ENCODE peak calls at places on chromosomes 5 and 9, in five cellular contexts. One of them, this sample, is unnamed.

GRCh38 chr5:62538017-62538942 is 40.3 kb upstream of the LRRC70 start:
- DNase-seq in gastrocnemius medialis: no peak
- DNase-seq in NCI-H510A treated with DMSO at 0.1 percent for 48 hours: no peak
- DNase-seq in B cell: no peak
- DNase-seq in frontal cortex: no peak
- DNase-seq in this sample: no peak

GRCh38 chr5:135095052-135095715 is 61.2 kb upstream of the PITX1 start:
- DNase-seq in NCI-H510A treated with DMSO at 0.1 percent for 48 hours: no peak
- DNase-seq in frontal cortex: no peak
- DNase-seq in B cell: no peak
- DNase-seq in gastrocnemius medialis: no peak
- DNase-seq in this sample: no peak

GRCh38 chr9:34707130-34707529 is 2.8 kb downstream of the CCL21 start:
- DNase-seq in B cell: no peak
- DNase-seq in frontal cortex: no peak
- DNase-seq in gastrocnemius medialis: no peak
- DNase-seq in NCI-H510A treated with DMSO at 0.1 percent for 48 hours: no peak
- DNase-seq in this sample: no peak

GRCh38 chr5:57041570-57041969 is 89.6 kb upstream of the MIER3 start:
- DNase-seq in gastrocnemius medialis: no peak
- DNase-seq in frontal cortex: no peak
- DNase-seq in B cell: no peak
- DNase-seq in NCI-H510A treated with DMSO at 0.1 percent for 48 hours: no peak
- DNase-seq in this sample: no peak

GRCh38 chr9:111805262-111805661 is 10.5 kb upstream of the SHOC1 start:
- DNase-seq in frontal cortex: no peak
- DNase-seq in gastrocnemius medialis: no peak
- DNase-seq in NCI-H510A treated with DMSO at 0.1 percent for 48 hours: no peak
- DNase-seq in B cell: no peak
- DNase-seq in this sample: no peak

GRCh38 chr9:112166176-112167140 is 8.6 kb downstream of the SUSD1 start:
- DNase-seq in gastrocnemius medialis: peak
- DNase-seq in B cell: no peak
- DNase-seq in NCI-H510A treated with DMSO at 0.1 percent for 48 hours: no peak
- DNase-seq in frontal cortex: no peak
- DNase-seq in this sample: no peak

GRCh38 chr9:36074870-36075532 is 38.3 kb downstream of the RECK start:
- DNase-seq in gastrocnemius medialis: peak
- DNase-seq in frontal cortex: no peak
- DNase-seq in B cell: no peak
- DNase-seq in NCI-H510A treated with DMSO at 0.1 percent for 48 hours: no peak
- DNase-seq in this sample: peak

GRCh38 chr5:111394580-111394979 is 117.8 kb downstream of the STARD4 start:
- DNase-seq in NCI-H510A treated with DMSO at 0.1 percent for 48 hours: no peak
- DNase-seq in frontal cortex: no peak
- DNase-seq in gastrocnemius medialis: no peak
- DNase-seq in B cell: no peak
- DNase-seq in this sample: no peak

GRCh38 chr9:114153761-114154596 is 1.4 kb upstream of the COL27A1 start:
- DNase-seq in NCI-H510A treated with DMSO at 0.1 percent for 48 hours: no peak
- DNase-seq in gastrocnemius medialis: no peak
- DNase-seq in frontal cortex: no peak
- DNase-seq in B cell: no peak
- DNase-seq in this sample: no peak

GRCh38 chr5:126829098-126829497 is 52.2 kb downstream of the LMNB1 start:
- DNase-seq in NCI-H510A treated with DMSO at 0.1 percent for 48 hours: no peak
- DNase-seq in gastrocnemius medialis: no peak
- DNase-seq in B cell: no peak
- DNase-seq in frontal cortex: no peak
- DNase-seq in this sample: no peak

GRCh38 chr9:98488578-98489312 is 220.0 kb downstream of the GABBR2 start:
- DNase-seq in NCI-H510A treated with DMSO at 0.1 percent for 48 hours: no peak
- DNase-seq in B cell: no peak
- DNase-seq in gastrocnemius medialis: no peak
- DNase-seq in frontal cortex: no peak
- DNase-seq in this sample: no peak

GRCh38 chr9:128470560-128470959 is 14.8 kb downstream of the ODF2 start:
- DNase-seq in B cell: no peak
- DNase-seq in NCI-H510A treated with DMSO at 0.1 percent for 48 hours: no peak
- DNase-seq in frontal cortex: no peak
- DNase-seq in gastrocnemius medialis: peak
- DNase-seq in this sample: no peak

GRCh38 chr9:96655198-96655851 is at the start of gene PRXL2C:
- DNase-seq in B cell: peak
- DNase-seq in NCI-H510A treated with DMSO at 0.1 percent for 48 hours: peak
- DNase-seq in frontal cortex: peak
- DNase-seq in gastrocnemius medialis: peak
- DNase-seq in this sample: peak